ENCODE peak calls at places on chromosomes 6 and 20, in nine cellular contexts. R, K, V, B, U, Z, S, L and A are unnamed samples.

GRCh38 chr6:85751374-85752055 is 108.8 kb upstream of the SYNCRIP start:
- DNase-seq in R (no peak), K (no peak), V (no peak), B (no peak), U (no peak), Z (no peak), S (no peak), L (no peak), A (no peak)

GRCh38 chr20:46485431-46485830 is 27.9 kb downstream of the ZNF334 start:
- DNase-seq in R (no peak), K (peak), V (no peak), B (no peak), U (no peak), Z (no peak), S (no peak), L (no peak), A (no peak)

GRCh38 chr6:19968201-19968600 is 131.0 kb downstream of the ID4 start:
- DNase-seq in R (no peak), K (no peak), V (no peak), B (no peak), U (no peak), Z (no peak), S (no peak), L (no peak), A (no peak)

GRCh38 chr6:87808005-87808757 is 106.1 kb upstream of the AKIRIN2 start:
- DNase-seq in R (no peak), K (no peak), V (no peak), B (peak), U (peak), Z (no peak), S (no peak), L (no peak), A (no peak)

GRCh38 chr6:17395112-17395511 is 1.7 kb downstream of the CAP2 start:
- DNase-seq in R (no peak), K (no peak), V (no peak), B (no peak), U (no peak), Z (no peak), S (no peak), L (no peak), A (no peak)

GRCh38 chr6:11187301-11187700 is 45.2 kb downstream of the NEDD9 start:
- DNase-seq in R (no peak), K (no peak), V (no peak), B (no peak), U (no peak), Z (no peak), S (no peak), L (no peak), A (no peak)

GRCh38 chr20:45073182-45073581 is 27.7 kb downstream of the KCNS1 start:
- DNase-seq in R (no peak), K (no peak), V (no peak), B (no peak), U (no peak), Z (no peak), S (no peak), L (no peak), A (no peak)

GRCh38 chr6:41445268-41445667 is 100.9 kb upstream of the FOXP4 start:
- DNase-seq in R (no peak), K (peak), V (no peak), B (no peak), U (no peak), Z (no peak), S (no peak), L (no peak), A (no peak)

GRCh38 chr6:131255911-131256310 is 120.6 kb downstream of the AKAP7 start:
- DNase-seq in R (no peak), K (peak), V (no peak), B (no peak), U (peak), Z (no peak), S (no peak), L (no peak), A (no peak)

GRCh38 chr6:17466707-17467106 is 73.3 kb downstream of the CAP2 start:
- DNase-seq in R (no peak), K (peak), V (no peak), B (no peak), U (peak), Z (no peak), S (peak), L (no peak), A (no peak)

GRCh38 chr6:128518531-128519131 is 1.8 kb downstream of the PTPRK start:
- DNase-seq in R (no peak), K (no peak), V (no peak), B (no peak), U (no peak), Z (no peak), S (no peak), L (no peak), A (no peak)

GRCh38 chr6:140988780-140989179 is 1143.9 kb upstream of the GJE1 start:
- DNase-seq in R (no peak), K (no peak), V (no peak), B (no peak), U (no peak), Z (no peak), S (no peak), L (no peak), A (no peak)

GRCh38 chr6:21556968-21557721 is 36.4 kb upstream of the SOX4 start:
- DNase-seq in R (no peak), K (no peak), V (no peak), B (no peak), U (no peak), Z (no peak), S (no peak), L (no peak), A (no peak)

GRCh38 chr6:13177617-13178506 is 150.5 kb downstream of the TBC1D7 start:
- DNase-seq in R (no peak), K (no peak), V (no peak), B (no peak), U (no peak), Z (no peak), S (no peak), L (no peak), A (no peak)

GRCh38 chr20:51616060-51616459 is 73.5 kb upstream of the NFATC2 start:
- DNase-seq in R (no peak), K (no peak), V (no peak), B (peak), U (no peak), Z (no peak), S (no peak), L (no peak), A (no peak)

GRCh38 chr6:101085327-101085726 is 204.2 kb upstream of the ASCC3 start:
- DNase-seq in R (no peak), K (no peak), V (no peak), B (no peak), U (no peak), Z (no peak), S (no peak), L (no peak), A (no peak)

GRCh38 chr20:49471397-49471796 is 11.1 kb downstream of the KCNB1 start:
- DNase-seq in R (no peak), K (no peak), V (no peak), B (no peak), U (no peak), Z (no peak), S (no peak), L (no peak), A (no peak)

GRCh38 chr20:11132819-11133341 is 459.1 kb upstream of the JAG1 start:
- DNase-seq in R (no peak), K (no peak), V (no peak), B (no peak), U (no peak), Z (no peak), S (peak), L (no peak), A (no peak)

GRCh38 chr6:111866857-111867256 is 6.4 kb downstream of the FYN start:
- DNase-seq in R (no peak), K (no peak), V (no peak), B (no peak), U (peak), Z (no peak), S (no peak), L (no peak), A (no peak)

GRCh38 chr20:54598351-54598750 is 123.0 kb downstream of the DOK5 start:
- DNase-seq in R (no peak), K (no peak), V (no peak), B (no peak), U (no peak), Z (no peak), S (no peak), L (no peak), A (no peak)

GRCh38 chr20:50561379-50562078 is 51.3 kb downstream of the PTPN1 start:
- DNase-seq in R (no peak), K (peak), V (peak), B (peak), U (peak), Z (no peak), S (peak), L (no peak), A (no peak)

GRCh38 chr6:49949062-49949461 is 14.9 kb downstream of the DEFB114 start:
- DNase-seq in R (no peak), K (no peak), V (no peak), B (no peak), U (no peak), Z (no peak), S (no peak), L (no peak), A (no peak)

GRCh38 chr6:52482903-52483670 is 62.9 kb downstream of the EFHC1 start:
- DNase-seq in R (no peak), K (no peak), V (no peak), B (no peak), U (no peak), Z (no peak), S (no peak), L (no peak), A (no peak)

GRCh38 chr6:159114569-159114968 is 54.6 kb upstream of the FNDC1 start:
- DNase-seq in R (no peak), K (no peak), V (no peak), B (no peak), U (no peak), Z (no peak), S (no peak), L (no peak), A (no peak)

GRCh38 chr20:46257887-46258286 is 50.4 kb downstream of the CDH22 start:
- DNase-seq in R (no peak), K (no peak), V (no peak), B (no peak), U (no peak), Z (no peak), S (no peak), L (no peak), A (no peak)

GRCh38 chr6:20348091-20348490 is 53.6 kb upstream of the E2F3 start:
- DNase-seq in R (no peak), K (no peak), V (no peak), B (no peak), U (no peak), Z (no peak), S (no peak), L (no peak), A (no peak)

GRCh38 chr20:38130687-38131587 is 34.1 kb downstream of the TGM2 start:
- DNase-seq in R (peak), K (no peak), V (no peak), B (no peak), U (no peak), Z (no peak), S (no peak), L (no peak), A (no peak)

GRCh38 chr6:160767019-160767646 is 65.1 kb downstream of the PLG start:
- DNase-seq in R (peak), K (peak), V (no peak), B (peak), U (peak), Z (peak), S (peak), L (peak), A (no peak)

GRCh38 chr6:168713839-168714238 is 272.9 kb downstream of the SMOC2 start:
- DNase-seq in R (no peak), K (no peak), V (no peak), B (no peak), U (no peak), Z (no peak), S (peak), L (no peak), A (no peak)

GRCh38 chr6:11007715-11008608 is 36.1 kb downstream of the ELOVL2 start:
- DNase-seq in R (no peak), K (peak), V (no peak), B (no peak), U (peak), Z (no peak), S (peak), L (no peak), A (no peak)

GRCh38 chr6:11828185-11828897 is 49.7 kb upstream of the ADTRP start:
- DNase-seq in R (no peak), K (peak), V (no peak), B (peak), U (no peak), Z (no peak), S (no peak), L (no peak), A (no peak)

GRCh38 chr6:33008944-33009861 is at the start of gene HLA-DOA:
- DNase-seq in R (no peak), K (peak), V (no peak), B (peak), U (peak), Z (no peak), S (peak), L (no peak), A (peak)

GRCh38 chr6:167684276-167685104 is 142.2 kb upstream of the AFDN start:
- DNase-seq in R (no peak), K (no peak), V (no peak), B (no peak), U (no peak), Z (no peak), S (no peak), L (no peak), A (no peak)

GRCh38 chr6:33377166-33377565 is 14.5 kb upstream of the KIFC1 start:
- DNase-seq in R (no peak), K (no peak), V (no peak), B (no peak), U (no peak), Z (no peak), S (no peak), L (no peak), A (no peak)

GRCh38 chr20:45028424-45029136 is 62.3 kb downstream of the STK4 start:
- DNase-seq in R (no peak), K (no peak), V (no peak), B (no peak), U (no peak), Z (no peak), S (no peak), L (no peak), A (no peak)

GRCh38 chr6:108115598-108116058 is 41.1 kb upstream of the OSTM1 start:
- DNase-seq in R (peak), K (peak), V (no peak), B (peak), U (peak), Z (peak), S (peak), L (no peak), A (no peak)

GRCh38 chr6:491233-491632 is 99.7 kb downstream of the IRF4 start:
- DNase-seq in R (no peak), K (peak), V (no peak), B (no peak), U (no peak), Z (no peak), S (no peak), L (no peak), A (peak)

DNA sequence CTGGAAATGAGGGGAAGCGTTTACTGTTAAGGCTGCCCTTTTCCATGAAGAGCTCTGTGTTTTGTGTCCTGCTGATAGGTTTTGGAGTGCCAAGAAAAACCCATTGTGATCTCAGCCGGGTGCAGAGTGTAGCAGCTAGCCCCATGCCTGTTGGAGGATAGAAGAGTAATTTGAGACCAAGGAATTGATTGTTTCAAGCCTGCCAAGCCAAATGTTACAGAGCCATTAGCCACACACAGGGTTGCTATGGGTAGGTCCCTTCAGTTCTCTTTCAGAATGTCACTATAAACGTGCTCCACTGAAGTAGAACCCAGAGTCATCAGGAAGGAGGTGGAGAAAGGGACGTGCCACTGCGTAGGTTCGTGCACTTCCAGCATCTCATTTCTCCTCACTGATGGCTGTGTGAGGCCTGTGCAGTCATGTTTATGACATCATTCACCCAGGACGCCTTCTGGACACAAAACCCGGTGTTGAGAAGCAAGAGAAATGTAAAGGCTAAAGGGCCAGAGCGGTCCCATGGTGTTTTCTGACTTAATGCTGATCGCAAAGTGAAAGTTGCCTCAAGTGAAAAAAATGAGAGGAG is 6.6 kb downstream of the GMPR start:
- DNase-seq in R (no peak), K (peak), V (no peak), B (no peak), U (no peak), Z (no peak), S (no peak), L (no peak), A (no peak)
- H3K4me3 ChIP-seq in R (no peak), K (no peak), V (no peak), B (no peak), U (no peak), Z (no peak), S (no peak), L (no peak), A (no peak)

GRCh38 chr6:43793154-43793874 is 23.3 kb downstream of the VEGFA start:
- DNase-seq in R (peak), K (no peak), V (no peak), B (no peak), U (no peak), Z (no peak), S (no peak), L (no peak), A (no peak)
- H3K4me3 ChIP-seq in R (no peak), K (no peak), V (no peak), B (no peak), U (no peak), Z (no peak), S (no peak), L (no peak), A (no peak)

DNA sequence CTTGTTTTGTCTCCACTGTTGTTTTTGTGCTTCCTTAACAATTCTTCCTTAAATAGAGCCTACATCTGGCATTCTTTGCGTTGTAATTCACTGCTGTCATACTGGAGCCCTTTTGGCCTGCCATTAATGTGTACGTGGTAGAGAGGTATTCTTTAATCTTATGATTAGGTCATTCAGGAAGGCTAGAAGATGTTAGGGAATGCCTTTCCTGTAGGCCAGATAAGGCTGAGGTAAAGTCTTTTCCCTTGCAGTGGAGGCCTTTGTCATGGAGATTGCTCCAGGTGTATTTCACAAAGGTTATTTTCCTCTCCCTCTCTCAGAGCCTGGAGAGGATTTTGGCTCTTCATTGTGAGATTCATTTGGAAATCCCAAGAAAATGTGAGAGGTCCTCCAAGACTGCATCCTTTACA is 146.9 kb downstream of the FUT9 start:
- DNase-seq in R (no peak), K (no peak), V (no peak), B (no peak), U (no peak), Z (no peak), S (no peak), L (no peak), A (no peak)
- H3K4me3 ChIP-seq in R (no peak), K (no peak), V (no peak), B (no peak), U (no peak), Z (no peak), S (no peak), L (no peak), A (no peak)

GRCh38 chr20:32580970-32581838 is 3.9 kb downstream of the NOL4L start:
- DNase-seq in R (peak), K (no peak), V (no peak), B (no peak), U (peak), Z (no peak), S (no peak), L (no peak), A (peak)
- H3K4me3 ChIP-seq in R (no peak), K (no peak), V (no peak), B (no peak), U (no peak), Z (no peak), S (no peak), L (no peak), A (no peak)

GRCh38 chr6:122652431-122652830 is 42.2 kb downstream of the PKIB start:
- DNase-seq in R (no peak), K (peak), V (no peak), B (no peak), U (no peak), Z (no peak), S (peak), L (no peak), A (no peak)
- H3K4me3 ChIP-seq in R (no peak), K (no peak), V (no peak), B (no peak), U (no peak), Z (no peak), S (no peak), L (no peak), A (no peak)

DNA sequence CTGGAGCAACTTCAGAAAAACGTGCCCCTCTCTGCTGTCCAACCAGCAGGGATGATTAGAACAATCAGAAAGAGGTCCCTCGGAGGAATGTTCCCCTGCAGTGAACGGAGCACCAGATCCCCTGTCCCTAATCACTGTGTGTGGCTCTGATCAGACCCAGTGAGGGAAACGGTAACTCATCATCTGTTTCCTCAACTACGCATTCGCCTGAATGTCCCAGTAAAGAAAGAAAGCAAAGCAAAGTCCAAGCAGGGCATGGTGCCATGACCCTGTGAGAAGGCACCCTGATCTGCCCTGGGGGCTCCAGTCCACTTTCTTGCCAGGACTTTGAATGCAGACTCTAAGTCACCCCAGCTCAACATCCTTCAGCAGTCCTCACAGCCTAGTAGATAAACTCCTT is 149.1 kb downstream of the LY86 start:
- DNase-seq in R (no peak), K (no peak), V (no peak), B (no peak), U (no peak), Z (no peak), S (no peak), L (no peak), A (no peak)
- H3K4me3 ChIP-seq in R (peak), K (no peak), V (no peak), B (no peak), U (peak), Z (no peak), S (no peak), L (peak), A (no peak)

GRCh38 chr20:33733654-33734576 is 2.1 kb downstream of the ZNF341 start:
- DNase-seq in R (no peak), K (peak), V (no peak), B (peak), U (peak), Z (peak), S (peak), L (peak), A (no peak)
- H3K4me3 ChIP-seq in R (no peak), K (peak), V (peak), B (peak), U (no peak), Z (no peak), S (peak), L (no peak), A (no peak)